ENCODE peak calls at places on chromosomes 3 and 15, in ten cellular contexts. E is T-helper 2 cell, D is tibial artery, T is chondrocyte, B is skeletal muscle cell, N is psoas muscle, L is NCI-H748 treated with DMSO at 0.1 percent for 48 hours, S is HS-27A, F is breast epithelium, Q is T-cell. A is an unnamed sample.
A peak's percentile ranks its signal among the peaks of the same experiment; 100 is the strongest.

GRCh38 chr3:190568036-190568435 is 54.2 kb downstream of the IL1RAP start:
- DNase-seq in E (no peak), T (no peak), Q (no peak), D (no peak), L (no peak), B (no peak), F (no peak), N (no peak), S (no peak), A (no peak)

GRCh38 chr3:148227534-148227933 is 470.2 kb upstream of the AGTR1 start:
- DNase-seq in T (no peak), D (no peak), L (no peak), B (no peak), N (no peak), E (no peak), S (no peak), F (no peak), Q (no peak), A (no peak)

GRCh38 chr3:40546811-40547210 is 22.1 kb downstream of the ZNF621 start:
- DNase-seq in B (peak; percentile 77), N (no peak), Q (no peak), E (no peak), L (no peak), T (no peak), S (peak; percentile 24), F (no peak), D (no peak), A (peak; percentile 38)

GRCh38 chr3:4416961-4417360 is 50.1 kb downstream of the SUMF1 start:
- DNase-seq in Q (no peak), S (peak; percentile 56), L (no peak), B (peak; percentile 97), E (no peak), D (peak; percentile 97), T (no peak), F (peak; percentile 78), N (peak; percentile 58), A (peak; percentile 95)

GRCh38 chr3:11699083-11699427 is 55.3 kb upstream of the VGLL4 start:
- DNase-seq in E (no peak), T (no peak), N (no peak), Q (no peak), F (no peak), L (no peak), D (no peak), S (no peak), B (no peak), A (peak; percentile 71)

GRCh38 chr3:157301755-157302154 is 134.9 kb upstream of the PTX3 start:
- DNase-seq in Q (no peak), E (no peak), L (no peak), T (no peak), F (no peak), B (no peak), D (no peak), N (no peak), S (no peak), A (no peak)

GRCh38 chr15:66797921-66798320 is 95.9 kb downstream of the SMAD6 start:
- DNase-seq in B (no peak), E (no peak), T (no peak), Q (no peak), D (peak; percentile 40), L (no peak), F (no peak), S (no peak), N (no peak), A (no peak)

GRCh38 chr3:100882571-100882981 is 110.6 kb downstream of the ABI3BP start:
- DNase-seq in E (no peak), T (no peak), L (no peak), B (no peak), Q (no peak), S (no peak), D (no peak), F (no peak), N (no peak), A (peak; percentile 84)

GRCh38 chr3:152519376-152519775 is 250.6 kb downstream of the MBNL1 start:
- DNase-seq in B (no peak), D (no peak), N (no peak), E (no peak), L (no peak), Q (no peak), T (no peak), S (no peak), F (no peak), A (no peak)

GRCh38 chr15:38129531-38130199 is 123.0 kb upstream of the SPRED1 start:
- DNase-seq in D (peak; percentile 85), T (no peak), F (no peak), E (no peak), S (peak; percentile 58), B (peak; percentile 100), Q (no peak), L (no peak), N (peak; percentile 68), A (peak; percentile 99)

A was measured in HS-5.